ENCODE peak calls at places on chromosomes 12 and 14, in four cellular contexts. One of them, this sample, is unnamed.

GRCh38 chr12:80714055-80714454 is 2.7 kb upstream of the MYF5 start:
- DNase-seq in GM12878: no peak
- DNase-seq in HepG2: no peak
- DNase-seq in H1: no peak
- DNase-seq in this sample: no peak

GRCh38 chr14:23646648-23647549 is 10.7 kb downstream of the DHRS2 start:
- DNase-seq in GM12878: no peak
- DNase-seq in HepG2: peak; percentile 76
- DNase-seq in H1: no peak
- DNase-seq in this sample: no peak

GRCh38 chr14:29868000-29868399 is 59.6 kb downstream of the PRKD1 start:
- DNase-seq in GM12878: no peak
- DNase-seq in HepG2: no peak
- DNase-seq in H1: no peak
- DNase-seq in this sample: no peak

GRCh38 chr14:51908086-51908485 is 47.7 kb downstream of the GNG2 start:
- DNase-seq in GM12878: no peak
- DNase-seq in HepG2: no peak
- DNase-seq in H1: no peak
- DNase-seq in this sample: no peak

GRCh38 chr14:20690848-20691640 is 2.5 kb downstream of the ANG start:
- DNase-seq in GM12878: peak; percentile 44
- DNase-seq in HepG2: peak; percentile 84
- DNase-seq in H1: no peak
- DNase-seq in this sample: peak; percentile 65

GRCh38 chr14:101541063-101541462 is 20.2 kb upstream of the DIO3 start:
- DNase-seq in GM12878: no peak
- DNase-seq in HepG2: no peak
- DNase-seq in H1: no peak
- DNase-seq in this sample: no peak

GRCh38 chr14:104794099-104794498 is 1.4 kb downstream of the AKT1 start:
- DNase-seq in GM12878: no peak
- DNase-seq in HepG2: peak; percentile 57
- DNase-seq in H1: peak; percentile 46
- DNase-seq in this sample: peak; percentile 92

GRCh38 chr12:122866950-122867607 is 28.8 kb downstream of the VPS37B start:
- DNase-seq in GM12878: no peak
- DNase-seq in HepG2: no peak
- DNase-seq in H1: no peak
- DNase-seq in this sample: no peak

GRCh38 chr14:78182722-78183121 is 12.5 kb downstream of the NRXN3 start:
- DNase-seq in GM12878: no peak
- DNase-seq in HepG2: no peak
- DNase-seq in H1: no peak
- DNase-seq in this sample: no peak

GRCh38 chr12:104090685-104091084 is 26.4 kb downstream of the HCFC2 start:
- DNase-seq in GM12878: no peak
- DNase-seq in HepG2: no peak
- DNase-seq in H1: no peak
- DNase-seq in this sample: no peak

GRCh38 chr14:55547650-55548315 is 32.2 kb upstream of the KTN1 start:
- DNase-seq in GM12878: no peak
- DNase-seq in HepG2: no peak
- DNase-seq in H1: no peak
- DNase-seq in this sample: no peak

GRCh38 chr12:52884526-52885293 is 20.2 kb downstream of the KRT8 start:
- DNase-seq in GM12878: no peak
- DNase-seq in HepG2: peak; percentile 97
- DNase-seq in H1: no peak
- DNase-seq in this sample: peak; percentile 81

GRCh38 chr14:99273025-99273723 is 1.2 kb upstream of the BCL11B start:
- DNase-seq in GM12878: no peak
- DNase-seq in HepG2: peak; percentile 16
- DNase-seq in H1: no peak
- DNase-seq in this sample: no peak

GRCh38 chr12:49232940-49233841 is 31.7 kb upstream of the TUBA1C start:
- DNase-seq in GM12878: no peak
- DNase-seq in HepG2: peak; percentile 30
- DNase-seq in H1: no peak
- DNase-seq in this sample: peak; percentile 45

GRCh38 chr14:95523818-95524448 is 7.5 kb upstream of the SYNE3 start:
- DNase-seq in GM12878: no peak
- DNase-seq in HepG2: peak; percentile 79
- DNase-seq in H1: no peak
- DNase-seq in this sample: no peak

GRCh38 chr14:80003138-80003537 is 208.2 kb downstream of the DIO2 start:
- DNase-seq in GM12878: no peak
- DNase-seq in HepG2: peak; percentile 79
- DNase-seq in H1: no peak
- DNase-seq in this sample: no peak

GRCh38 chr12:67943295-67943892 is 45.9 kb upstream of the IFNG-AS1 start:
- DNase-seq in GM12878: peak; percentile 23
- DNase-seq in HepG2: peak; percentile 46
- DNase-seq in H1: no peak
- DNase-seq in this sample: peak; percentile 51

GRCh38 chr12:123986374-123986920 is 13.4 kb downstream of the ZNF664 start:
- DNase-seq in GM12878: no peak
- DNase-seq in HepG2: no peak
- DNase-seq in H1: no peak
- DNase-seq in this sample: no peak

GRCh38 chr12:123984903-123985302 is 11.9 kb downstream of the ZNF664 start:
- DNase-seq in GM12878: no peak
- DNase-seq in HepG2: no peak
- DNase-seq in H1: no peak
- DNase-seq in this sample: no peak

GRCh38 chr12:123987022-123987421 is 14.0 kb downstream of the ZNF664 start:
- DNase-seq in GM12878: no peak
- DNase-seq in HepG2: no peak
- DNase-seq in H1: no peak
- DNase-seq in this sample: no peak

GRCh38 chr12:123982269-123982668 is 9.3 kb downstream of the ZNF664 start:
- DNase-seq in GM12878: no peak
- DNase-seq in HepG2: no peak
- DNase-seq in H1: no peak
- DNase-seq in this sample: no peak

GRCh38 chr12:123983822-123984485 is 10.9 kb downstream of the ZNF664 start:
- DNase-seq in GM12878: no peak
- DNase-seq in HepG2: peak; percentile 74
- DNase-seq in H1: no peak
- DNase-seq in this sample: peak; percentile 56
- TF ChIP-seq SP1 in GM12878: no peak
- TF ChIP-seq SP1 in HepG2: no peak
- TF ChIP-seq SP1 in H1: no peak
- TF ChIP-seq SP1 in this sample: no peak

GRCh38 chr14:26286066-26286791 is 311.6 kb downstream of the NOVA1 start:
- DNase-seq in GM12878: no peak
- DNase-seq in HepG2: no peak
- DNase-seq in H1: no peak
- DNase-seq in this sample: no peak

GRCh38 chr14:26293909-26294308 is 303.9 kb downstream of the NOVA1 start:
- DNase-seq in GM12878: no peak
- DNase-seq in HepG2: no peak
- DNase-seq in H1: no peak
- DNase-seq in this sample: no peak

GRCh38 chr14:26286806-26287205 is 311.0 kb downstream of the NOVA1 start:
- DNase-seq in GM12878: no peak
- DNase-seq in HepG2: no peak
- DNase-seq in H1: no peak
- DNase-seq in this sample: no peak

DNA sequence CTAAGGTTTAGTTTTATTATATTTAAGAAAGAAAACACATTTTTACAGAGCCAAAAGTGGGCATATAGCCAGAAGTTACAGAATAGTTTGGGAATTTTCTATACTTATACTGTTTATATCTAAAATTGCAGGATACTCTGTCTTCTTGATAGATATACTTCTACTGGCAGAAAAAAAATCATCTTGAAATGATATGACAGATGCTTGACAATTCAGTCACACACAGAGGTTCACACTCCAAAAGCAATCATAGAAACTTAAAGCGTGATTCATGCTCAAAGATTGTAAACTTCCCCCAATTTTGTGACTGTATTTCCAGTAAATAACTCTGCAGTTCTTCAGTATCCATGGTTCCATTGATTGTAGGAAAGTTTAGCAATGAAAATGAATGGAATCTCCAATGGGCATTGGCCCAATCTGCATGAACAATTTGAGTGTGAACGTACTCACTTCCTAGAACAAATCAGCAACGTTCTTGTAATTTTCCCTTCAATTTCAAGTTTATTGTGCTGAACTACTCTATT is 307.8 kb downstream of the NOVA1 start:
- DNase-seq in GM12878: no peak
- DNase-seq in HepG2: no peak
- DNase-seq in H1: no peak
- DNase-seq in this sample: no peak
- TF ChIP-seq SUZ12 in GM12878: no peak
- TF ChIP-seq SUZ12 in HepG2: no peak
- TF ChIP-seq SUZ12 in H1: no peak
- TF ChIP-seq SUZ12 in this sample: no peak

DNA sequence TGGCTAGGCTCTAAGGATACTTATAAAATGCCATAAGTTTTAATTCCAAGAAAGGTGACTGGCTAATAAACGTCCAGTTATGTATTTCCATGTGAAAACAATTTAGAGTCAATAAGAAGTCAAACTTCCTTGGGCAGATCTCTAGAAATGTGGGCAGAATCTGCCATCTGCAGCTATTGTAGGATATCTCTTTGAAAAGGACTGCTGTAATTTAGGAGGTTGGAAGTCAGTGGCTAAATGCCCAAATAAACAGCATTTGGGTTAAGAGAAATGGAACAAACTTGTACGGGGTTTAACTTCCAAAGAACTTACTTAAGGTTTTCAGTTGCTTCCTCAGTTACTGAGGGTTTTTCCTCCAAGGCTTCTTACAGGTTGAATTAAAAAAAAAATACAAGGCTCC is 121.6 kb downstream of the FIGNL2 start:
- DNase-seq in GM12878: no peak
- DNase-seq in HepG2: no peak
- DNase-seq in H1: no peak
- DNase-seq in this sample: no peak
- TF ChIP-seq SP1 in GM12878: no peak
- TF ChIP-seq SP1 in HepG2: no peak
- TF ChIP-seq SP1 in H1: no peak
- TF ChIP-seq SP1 in this sample: no peak

DNA sequence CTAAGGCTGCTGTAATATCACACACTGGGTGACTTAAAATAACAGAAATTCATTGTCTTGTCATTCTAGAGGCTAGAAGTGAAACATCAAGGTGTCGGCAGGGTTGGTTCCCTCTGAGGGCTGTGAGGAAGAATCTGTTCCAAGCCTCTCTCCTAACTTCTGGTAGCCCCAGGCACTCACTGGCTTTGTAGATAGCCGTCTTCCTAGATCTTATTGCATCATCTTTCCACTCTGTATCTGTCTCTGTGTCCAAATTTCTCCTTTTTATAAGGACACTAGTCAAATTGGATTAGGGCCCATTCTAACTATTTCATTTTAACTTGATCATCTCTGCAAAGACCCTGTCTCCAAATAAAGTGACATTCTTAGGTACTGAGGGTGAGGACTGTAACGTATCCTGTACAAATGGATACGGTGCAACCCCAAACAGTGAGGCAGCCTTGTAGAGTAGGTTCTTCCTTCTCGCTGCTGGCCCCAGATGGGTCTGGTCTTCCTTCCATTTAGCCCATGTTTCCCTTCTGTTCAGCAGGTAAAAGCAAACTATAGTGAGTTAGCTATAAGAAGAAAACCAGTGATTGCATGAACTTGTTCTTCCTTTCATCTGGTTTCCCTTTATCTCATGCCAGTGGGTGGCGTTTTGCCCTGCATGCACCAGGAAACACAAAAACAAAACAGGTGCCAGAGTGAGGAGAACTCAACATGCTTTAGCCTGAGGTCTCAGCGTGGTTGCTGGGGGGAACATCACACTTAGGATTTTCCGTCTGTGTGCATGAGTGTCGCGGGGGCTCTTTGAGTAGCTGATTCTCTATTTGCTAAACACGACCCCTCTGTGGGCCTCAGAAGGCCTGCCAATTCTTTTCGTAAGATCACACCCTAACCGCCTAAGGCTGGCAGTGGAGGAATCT is 19.5 kb downstream of the TTC9 start:
- DNase-seq in GM12878: peak; percentile 57
- DNase-seq in HepG2: no peak
- DNase-seq in H1: no peak
- DNase-seq in this sample: no peak
- TF ChIP-seq SUZ12 in GM12878: no peak
- TF ChIP-seq SUZ12 in HepG2: no peak
- TF ChIP-seq SUZ12 in H1: no peak
- TF ChIP-seq SUZ12 in this sample: no peak

GRCh38 chr12:116990329-116990728 is 79.6 kb downstream of the FBXW8 start:
- DNase-seq in GM12878: no peak
- DNase-seq in HepG2: no peak
- DNase-seq in H1: no peak
- DNase-seq in this sample: no peak

GRCh38 chr12:116996058-116996457 is 85.3 kb downstream of the FBXW8 start:
- DNase-seq in GM12878: no peak
- DNase-seq in HepG2: no peak
- DNase-seq in H1: no peak
- DNase-seq in this sample: no peak

GRCh38 chr12:116996648-116997047 is 85.9 kb downstream of the FBXW8 start:
- DNase-seq in GM12878: no peak
- DNase-seq in HepG2: no peak
- DNase-seq in H1: no peak
- DNase-seq in this sample: no peak

DNA sequence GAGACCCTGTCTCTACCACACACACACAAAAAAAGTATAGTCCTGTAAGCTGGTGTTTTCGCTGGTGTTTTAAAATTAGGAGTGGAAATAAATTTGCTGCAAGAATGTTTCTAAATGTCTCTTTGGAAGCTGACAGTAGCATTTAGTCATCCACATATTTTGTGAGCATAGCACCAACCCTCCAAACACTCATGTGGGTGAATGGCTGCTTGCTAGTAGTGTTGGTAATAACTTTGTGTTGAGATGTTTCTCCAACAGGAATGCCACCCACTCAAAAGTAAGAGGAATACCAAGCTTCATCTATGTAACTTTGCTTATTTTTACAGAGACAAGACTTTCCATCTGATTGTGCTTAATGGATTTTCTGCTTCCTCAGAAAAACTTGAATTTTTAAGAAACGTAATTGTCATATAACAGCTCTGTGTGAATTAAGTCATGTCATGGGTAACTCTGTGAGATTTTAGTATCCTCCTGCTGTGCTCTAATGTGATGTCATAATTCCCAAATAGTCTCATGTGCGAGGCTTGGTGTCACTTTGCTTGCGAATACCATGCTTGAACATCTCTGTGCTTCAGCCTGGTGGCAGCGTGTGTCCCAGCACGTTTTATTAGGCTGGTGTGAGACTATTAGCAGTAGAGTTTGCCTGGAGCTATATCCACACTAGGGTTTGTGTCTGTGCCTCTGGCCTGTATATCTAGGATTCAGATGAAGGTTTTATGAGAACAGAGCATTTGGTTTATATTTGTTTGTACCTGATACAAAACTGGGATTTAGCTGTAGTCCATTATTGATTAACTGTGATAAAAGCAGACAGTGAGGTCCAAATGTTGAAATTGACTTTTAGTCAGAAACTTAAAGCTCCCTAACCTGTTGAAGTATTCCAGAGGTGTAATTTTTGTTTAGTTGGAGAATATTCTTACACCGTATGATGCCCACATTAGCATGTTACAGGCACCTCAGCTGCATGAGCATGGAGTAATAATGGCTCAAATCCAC is 80.5 kb downstream of the FBXW8 start:
- DNase-seq in GM12878: no peak
- DNase-seq in HepG2: no peak
- DNase-seq in H1: no peak
- DNase-seq in this sample: no peak
- TF ChIP-seq SP1 in GM12878: no peak
- TF ChIP-seq SP1 in HepG2: no peak
- TF ChIP-seq SP1 in H1: no peak
- TF ChIP-seq SP1 in this sample: no peak

GRCh38 chr12:29426516-29426915 is 45.5 kb upstream of the ERGIC2 start:
- DNase-seq in GM12878: no peak
- DNase-seq in HepG2: no peak
- DNase-seq in H1: no peak
- DNase-seq in this sample: no peak
- TF ChIP-seq SUZ12 in GM12878: no peak
- TF ChIP-seq SUZ12 in HepG2: no peak
- TF ChIP-seq SUZ12 in H1: no peak
- TF ChIP-seq SUZ12 in this sample: no peak